ENCODE peak calls at places on chromosome 4, in nine cellular contexts. A is left ventricle myocardium inferior, G is HCT116, Z is epithelial cell of proximal tubule, J is mammary epithelial cell, Q is foreskin fibroblast, M is A673, S is fibroblast of pulmonary artery, R is transverse colon. U is an unnamed sample.

GRCh38 chr4:85717366-85717765 is 242.4 kb downstream of the ARHGAP24 start:
- DNase-seq in A (no peak), G (no peak), Z (no peak), J (no peak), Q (peak; percentile 78), M (peak; percentile 81), S (no peak), R (no peak), U (no peak)

GRCh38 chr4:56077676-56078075 is 128.9 kb downstream of the CEP135 start:
- DNase-seq in A (no peak), G (no peak), Z (no peak), J (no peak), Q (peak; percentile 4), M (no peak), S (peak; percentile 44), R (no peak), U (no peak)

GRCh38 chr4:7392438-7393374 is 42.0 kb downstream of the PSAPL1 start:
- DNase-seq in A (peak; percentile 27), G (no peak), Z (no peak), J (no peak), Q (peak; percentile 27), M (no peak), S (peak; percentile 7), R (no peak), U (peak; percentile 3)

GRCh38 chr4:4761128-4761991 is 98.1 kb upstream of the MSX1 start:
- DNase-seq in A (no peak), G (peak; percentile 76), Z (no peak), J (no peak), Q (peak; percentile 11), M (peak; percentile 71), S (no peak), R (no peak), U (no peak)

GRCh38 chr4:95556460-95556859 is 7.7 kb upstream of the UNC5C start:
- DNase-seq in A (no peak), G (peak; percentile 8), Z (peak; percentile 60), J (peak; percentile 72), Q (no peak), M (no peak), S (peak; percentile 36), R (no peak), U (peak; percentile 78)

GRCh38 chr4:153594208-153594607 is 89.9 kb upstream of the TLR2 start:
- DNase-seq in A (no peak), G (no peak), Z (no peak), J (no peak), Q (peak; percentile 32), M (no peak), S (peak; percentile 28), R (no peak), U (peak; percentile 40)

GRCh38 chr4:110164856-110165255 is 33.6 kb downstream of the ELOVL6 start:
- DNase-seq in A (no peak), G (no peak), Z (no peak), J (no peak), Q (no peak), M (no peak), S (no peak), R (no peak), U (peak; percentile 40)

GRCh38 chr4:73021634-73022033 is 47.9 kb downstream of the COX18 start:
- DNase-seq in A (no peak), G (peak; percentile 22), Z (peak; percentile 16), J (peak; percentile 34), Q (peak; percentile 60), M (peak; percentile 21), S (peak; percentile 79), R (no peak), U (peak; percentile 63)

GRCh38 chr4:3115637-3116300 is 41.3 kb downstream of the HTT start:
- DNase-seq in A (no peak), G (no peak), Z (no peak), J (no peak), Q (peak; percentile 73), M (no peak), S (peak; percentile 9), R (no peak), U (no peak)

GRCh38 chr4:38180456-38180855 is 220.3 kb downstream of the PTTG2 start:
- DNase-seq in A (no peak), G (no peak), Z (no peak), J (peak; percentile 74), Q (peak; percentile 16), M (no peak), S (no peak), R (no peak), U (peak; percentile 69)
- TF ChIP-seq CTCF in A (no peak), G (no peak), Z (peak; percentile 12), J (peak; percentile 8), Q (no peak), M (no peak), S (no peak), R (no peak), U (peak; percentile 8)

GRCh38 chr4:71235321-71236206 is 103.3 kb upstream of the SLC4A4 start:
- DNase-seq in A (no peak), G (no peak), Z (no peak), J (no peak), Q (no peak), M (peak; percentile 10), S (no peak), R (no peak), U (no peak)

GRCh38 chr4:71239365-71239764 is 99.5 kb upstream of the SLC4A4 start:
- DNase-seq in A (no peak), G (no peak), Z (peak; percentile 76), J (peak; percentile 34), Q (no peak), M (peak; percentile 33), S (no peak), R (no peak), U (peak; percentile 74)

GRCh38 chr4:71237626-71238025 is 101.2 kb upstream of the SLC4A4 start:
- DNase-seq in A (no peak), G (no peak), Z (no peak), J (no peak), Q (no peak), M (no peak), S (no peak), R (no peak), U (no peak)

GRCh38 chr4:71232846-71233245 is 106.0 kb upstream of the SLC4A4 start:
- DNase-seq in A (no peak), G (no peak), Z (no peak), J (no peak), Q (no peak), M (no peak), S (no peak), R (no peak), U (no peak)

GRCh38 chr4:71236226-71236625 is 102.6 kb upstream of the SLC4A4 start:
- DNase-seq in A (no peak), G (no peak), Z (no peak), J (no peak), Q (no peak), M (no peak), S (no peak), R (no peak), U (no peak)
- H3K4me3 ChIP-seq in A (peak overlapping the region; percentile 57), G (no peak overlapping the region), Z (no peak overlapping the region), J (no peak overlapping the region), Q (no peak overlapping the region), M (no peak overlapping the region), S (no peak overlapping the region), R (no peak overlapping the region), U (no peak overlapping the region)

GRCh38 chr4:10160280-10160856 is 43.8 kb upstream of the WDR1 start:
- DNase-seq in A (no peak), G (peak; percentile 31), Z (no peak), J (no peak), Q (peak; percentile 30), M (no peak), S (peak; percentile 79), R (no peak), U (peak; percentile 42)
- TF ChIP-seq CTCF in A (peak; percentile 58), G (peak; percentile 40), Z (peak; percentile 46), J (peak; percentile 28), Q (peak; percentile 40), M (peak; percentile 28), S (peak; percentile 55), R (peak; percentile 16), U (peak; percentile 26)

DNA sequence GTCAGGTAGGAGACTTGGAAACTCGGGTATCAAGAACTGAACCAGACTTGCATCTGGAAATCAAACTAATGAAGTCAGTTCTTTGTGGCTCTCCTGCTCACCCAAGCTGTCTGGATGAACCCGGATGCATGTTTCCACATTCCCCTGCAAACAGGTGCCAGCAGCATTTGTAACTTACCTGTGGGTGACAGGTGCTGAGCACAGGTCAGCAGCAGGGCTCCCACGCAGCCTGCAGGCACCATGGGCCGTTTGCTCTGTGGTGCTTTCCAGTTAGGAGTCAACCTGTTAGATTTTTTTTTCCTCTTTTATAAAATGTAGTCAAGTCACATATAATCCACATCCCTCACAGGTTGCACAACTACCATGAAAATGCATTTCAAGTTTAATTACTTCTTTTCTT is 385.6 kb upstream of the ADGRL3 start:
- DNase-seq in A (no peak), G (no peak), Z (no peak), J (no peak), Q (no peak), M (no peak), S (no peak), R (no peak), U (no peak)
- H3K4me3 ChIP-seq in A (no peak overlapping the region), G (no peak overlapping the region), Z (no peak overlapping the region), J (no peak overlapping the region), Q (no peak overlapping the region), M (no peak overlapping the region), S (no peak overlapping the region), R (no peak overlapping the region), U (no peak overlapping the region)

GRCh38 chr4:167025651-167026050 is 208.6 kb downstream of the SPOCK3 start:
- DNase-seq in A (no peak), G (no peak), Z (no peak), J (peak; percentile 48), Q (no peak), M (no peak), S (no peak), R (no peak), U (peak; percentile 97)

GRCh38 chr4:167021545-167022155 is 212.6 kb downstream of the SPOCK3 start:
- DNase-seq in A (peak; percentile 45), G (peak; percentile 66), Z (no peak), J (peak; percentile 52), Q (peak; percentile 84), M (peak; percentile 61), S (peak; percentile 82), R (peak; percentile 56), U (peak; percentile 55)

GRCh38 chr4:167014944-167015343 is 219.3 kb downstream of the SPOCK3 start:
- DNase-seq in A (no peak), G (no peak), Z (no peak), J (no peak), Q (no peak), M (no peak), S (no peak), R (no peak), U (no peak)

GRCh38 chr4:167023359-167023925 is 210.9 kb downstream of the SPOCK3 start:
- DNase-seq in A (no peak), G (no peak), Z (no peak), J (peak; percentile 24), Q (no peak), M (no peak), S (no peak), R (no peak), U (peak; percentile 14)

GRCh38 chr4:167020410-167020809 is 213.9 kb downstream of the SPOCK3 start:
- DNase-seq in A (no peak), G (no peak), Z (no peak), J (no peak), Q (no peak), M (peak; percentile 33), S (peak; percentile 23), R (no peak), U (peak; percentile 28)
- TF ChIP-seq CTCF in A (no peak), G (no peak), Z (peak; percentile 50), J (peak; percentile 27), Q (no peak), M (peak; percentile 46), S (peak; percentile 41), R (no peak), U (no peak)

U was measured in bronchial epithelial cell.